ENCODE peak calls at places on chromosomes 4 and X, in six cellular contexts. K is RWPE2, F is AG04450, Z is cardiac muscle cell, Q is breast epithelium, I is thoracic aorta. S is an unnamed sample.

GRCh38 chr4:168694669-168695068 is 197.8 kb downstream of the PALLD start:
- DNase-seq in K (no peak), F (no peak), Z (no peak), Q (no peak), I (no peak), S (no peak)

GRCh38 chrX:147891886-147892285 is 19.8 kb upstream of the FMR1 start:
- DNase-seq in K (no peak), F (no peak), Z (no peak), Q (no peak), I (no peak), S (no peak)

GRCh38 chr4:88938138-88938537 is 118.8 kb downstream of the FAM13A start:
- DNase-seq in K (no peak), F (peak; percentile 84), Z (no peak), Q (no peak), I (no peak), S (peak; percentile 85)

GRCh38 chr4:159446266-159446976 is 343.5 kb downstream of the RAPGEF2 start:
- DNase-seq in K (no peak), F (peak; percentile 53), Z (peak; percentile 80), Q (no peak), I (no peak), S (peak; percentile 63)

GRCh38 chr4:173013232-173013932 is 155.2 kb upstream of the GALNT7 start:
- DNase-seq in K (no peak), F (no peak), Z (peak; percentile 44), Q (no peak), I (no peak), S (peak; percentile 26)

GRCh38 chrX:50471390-50471789 is 765 bp upstream of the DGKK start:
- DNase-seq in K (no peak), F (no peak), Z (peak; percentile 11), Q (no peak), I (no peak), S (no peak)

GRCh38 chr4:130901321-130901720 is 1805.4 kb downstream of the C4orf33 start:
- DNase-seq in K (no peak), F (no peak), Z (no peak), Q (no peak), I (no peak), S (no peak)

GRCh38 chr4:166065324-166065723 is 192.3 kb downstream of the TLL1 start:
- DNase-seq in K (no peak), F (no peak), Z (no peak), Q (no peak), I (no peak), S (no peak)

GRCh38 chr4:67909910-67910905 is 26.4 kb upstream of the TMPRSS11D start:
- DNase-seq in K (no peak), F (no peak), Z (peak; percentile 9), Q (no peak), I (no peak), S (no peak)

GRCh38 chrX:13669246-13669689 is 16.3 kb downstream of the TCEANC start:
- DNase-seq in K (peak; percentile 77), F (peak; percentile 92), Z (no peak), Q (peak; percentile 70), I (no peak), S (peak; percentile 95)

GRCh38 chr4:108861339-108861738 is 98.5 kb upstream of the ETNPPL start:
- DNase-seq in K (no peak), F (no peak), Z (peak; percentile 78), Q (no peak), I (no peak), S (no peak)

DNA sequence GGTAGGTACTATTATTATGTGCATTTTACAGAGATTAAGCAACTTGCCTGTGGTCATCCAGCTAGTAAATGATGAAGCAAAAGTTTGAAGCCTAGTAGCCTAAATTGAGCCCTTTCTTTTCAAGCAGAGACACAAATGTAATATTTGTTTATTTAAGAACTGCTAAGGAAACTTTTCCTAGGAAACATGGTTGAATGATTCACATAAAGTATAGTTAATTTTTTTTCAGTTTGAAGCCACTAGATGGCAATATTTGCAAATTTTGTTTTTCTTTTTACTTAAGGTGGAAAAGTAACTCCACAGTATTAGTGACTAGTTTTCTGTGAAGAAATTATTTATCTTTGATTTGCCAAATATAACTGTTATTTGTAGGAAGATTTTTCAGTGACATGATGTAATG is 52.8 kb upstream of the ANKRD17 start:
- DNase-seq in K (no peak), F (peak; percentile 42), Z (peak; percentile 5), Q (no peak), I (no peak), S (peak; percentile 16)
- TF ChIP-seq CTCF in K (peak; percentile 77), F (peak; percentile 40), Z (peak; percentile 32), Q (no peak), I (peak; percentile 24), S (no peak)

DNA sequence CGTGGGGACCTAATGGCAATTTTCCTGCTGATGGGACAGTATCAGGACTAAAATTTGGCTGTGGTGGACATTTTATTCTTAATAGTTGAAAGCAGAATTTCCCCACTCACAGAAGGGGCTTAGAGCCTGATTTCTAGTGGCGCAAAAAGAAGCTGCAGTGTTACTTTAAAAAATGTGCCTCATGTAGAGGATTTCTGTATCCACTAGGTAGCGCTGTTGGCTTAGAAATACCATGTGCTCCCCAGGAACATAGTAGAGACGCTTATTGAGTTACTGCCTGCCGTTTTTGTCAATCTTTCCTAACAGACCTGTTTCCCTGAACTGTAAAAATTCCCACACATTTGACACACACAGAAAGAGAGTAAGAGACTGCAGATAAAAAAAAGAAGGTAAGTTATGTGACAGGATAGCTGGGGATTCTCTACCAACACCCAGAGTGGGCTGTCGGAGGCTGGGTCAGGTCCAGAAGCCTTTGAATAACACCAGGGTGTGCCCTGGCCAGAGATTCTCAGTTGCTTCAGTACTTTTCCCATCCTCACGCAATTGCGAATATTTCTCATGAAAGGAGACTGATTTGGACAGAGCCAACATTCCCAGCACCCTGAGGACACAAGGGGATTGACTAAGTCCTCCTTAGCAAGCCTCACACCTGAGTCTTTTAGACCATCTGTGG is 88.4 kb downstream of the ZXDA start:
- DNase-seq in K (no peak), F (peak; percentile 7), Z (peak; percentile 59), Q (no peak), I (no peak), S (peak; percentile 1)
- H3K4me3 ChIP-seq in K (no peak overlapping the region), F (no peak overlapping the region), Z (no peak overlapping the region), Q (peak overlapping the region; percentile 15), I (peak overlapping the region; percentile 57), S (no peak overlapping the region)

GRCh38 chr4:87042986-87043820 is 108.4 kb downstream of the AFF1 start:
- DNase-seq in K (no peak), F (no peak), Z (no peak), Q (no peak), I (no peak), S (no peak)
- TF ChIP-seq CTCF in K (no peak), F (no peak), Z (no peak), Q (no peak), I (no peak), S (no peak)

GRCh38 chr4:39446483-39446841 is 12.3 kb downstream of the RPL9 start:
- DNase-seq in K (no peak), F (no peak), Z (no peak), Q (no peak), I (no peak), S (no peak)
- H3K4me3 ChIP-seq in K (no peak overlapping the region), F (no peak overlapping the region), Z (no peak overlapping the region), Q (peak overlapping the region; percentile 73), I (peak overlapping the region; percentile 66), S (peak overlapping the region; percentile 33)

DNA sequence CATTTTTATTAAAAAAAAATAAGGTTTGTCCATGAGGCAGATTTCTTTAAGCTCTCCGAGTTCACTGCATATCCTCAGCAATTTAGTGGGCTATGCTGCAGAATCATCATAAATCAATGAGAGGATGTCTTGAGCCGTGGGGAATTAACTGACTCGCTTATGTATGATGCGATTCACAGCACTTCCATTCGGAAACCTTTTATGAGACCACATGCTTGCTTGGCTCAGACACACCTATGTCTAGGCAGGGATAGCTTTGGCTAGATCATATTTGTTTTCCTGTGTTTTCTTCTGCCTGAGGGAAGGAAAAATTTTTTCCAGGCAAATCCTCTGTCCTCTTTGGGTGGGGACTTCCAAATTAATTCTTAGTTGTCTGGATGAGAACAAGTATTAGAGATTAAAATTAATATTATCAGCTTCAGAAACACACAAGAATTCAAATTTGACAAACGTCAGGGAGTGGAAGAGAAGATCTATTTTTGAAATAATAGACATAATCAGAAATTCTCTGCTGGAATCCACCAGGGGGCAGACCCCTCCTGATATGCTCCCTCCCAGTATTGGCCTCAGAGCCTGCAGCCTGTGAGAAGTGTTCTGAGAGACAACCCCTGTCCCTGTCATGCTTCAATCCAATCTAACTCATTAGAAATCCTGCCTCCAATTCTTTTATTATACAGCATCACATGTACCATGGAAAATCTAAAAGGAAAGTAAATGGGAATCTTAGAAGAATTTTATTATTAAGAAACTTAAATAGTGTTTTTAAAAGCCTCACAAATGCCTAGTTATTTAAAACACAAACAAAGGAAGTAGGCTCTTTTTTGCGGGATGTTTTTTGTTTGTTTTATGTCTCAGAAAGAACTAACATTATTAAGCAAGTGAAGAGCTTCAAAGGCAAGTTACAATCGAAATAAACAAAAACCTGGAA is 345.1 kb upstream of the TACR3 start:
- DNase-seq in K (no peak), F (no peak), Z (peak; percentile 73), Q (peak; percentile 49), I (no peak), S (peak; percentile 37)
- TF ChIP-seq CTCF in K (peak; percentile 79), F (no peak), Z (peak; percentile 39), Q (peak; percentile 40), I (peak; percentile 38), S (peak; percentile 75)

DNA sequence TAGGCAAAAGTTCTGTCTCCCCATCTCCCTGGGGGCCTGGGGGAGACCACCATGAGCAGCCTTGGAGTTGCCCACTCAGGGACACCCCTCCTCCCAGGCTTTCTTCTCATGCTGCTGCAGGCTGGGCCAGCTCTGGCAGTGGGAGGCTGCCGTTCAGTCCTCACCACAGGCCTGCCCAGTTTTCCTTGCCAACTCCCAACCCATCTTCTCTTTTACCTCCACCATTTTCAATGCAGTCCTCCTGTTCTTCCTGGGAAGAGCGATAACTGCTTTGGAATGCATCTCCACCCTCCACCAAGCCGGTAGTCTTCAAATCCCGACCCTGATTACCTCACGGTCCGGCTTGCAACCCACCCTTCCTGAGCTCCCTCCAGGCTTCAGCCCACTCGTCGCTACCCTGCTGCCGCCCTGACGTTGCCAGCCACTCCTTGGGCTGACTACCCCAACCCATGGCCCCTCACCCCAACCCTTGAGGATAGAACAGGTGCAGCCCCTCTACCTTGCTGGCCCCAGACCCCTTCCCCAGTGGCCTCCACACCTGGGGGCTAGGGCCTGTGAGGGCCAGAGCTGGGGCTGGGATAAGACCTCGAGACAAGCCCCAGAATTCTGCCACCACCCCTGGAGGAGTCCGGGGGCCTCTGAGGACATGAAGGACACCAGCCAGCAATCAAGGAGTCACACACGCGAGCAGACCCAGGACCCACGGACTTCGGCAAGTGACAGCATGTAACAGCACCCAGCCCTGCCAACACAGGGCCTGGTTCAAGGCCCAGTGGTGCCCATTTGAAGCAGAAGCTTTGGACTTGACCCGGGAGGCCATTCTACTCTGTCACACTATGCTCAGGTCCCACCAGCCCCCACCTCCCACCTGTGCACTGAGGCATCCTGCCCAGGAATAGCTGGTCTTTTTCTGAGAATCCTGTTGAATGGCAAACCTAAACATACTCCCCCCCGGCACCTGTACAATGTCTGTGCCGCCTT is 9.2 kb downstream of the WDR1 start:
- DNase-seq in K (no peak), F (no peak), Z (no peak), Q (no peak), I (no peak), S (no peak)
- H3K4me3 ChIP-seq in K (no peak overlapping the region), F (peak overlapping the region; percentile 4), Z (no peak overlapping the region), Q (peak overlapping the region; percentile 53), I (peak overlapping the region; percentile 67), S (no peak overlapping the region)